ENCODE peak calls at places on chromosomes 1 and 21, in four cellular contexts. K is cardiac muscle cell, A is prostate gland, G is RWPE2. R is an unnamed sample.

GRCh38 chr1:58477390-58477789 is 69.1 kb downstream of the OMA1 start:
- DNase-seq in K (peak; percentile 10), A (no peak), G (no peak), R (no peak)

GRCh38 chr1:116911779-116912469 is 2.2 kb downstream of the PTGFRN start:
- DNase-seq in K (no peak), A (no peak), G (no peak), R (no peak)

GRCh38 chr1:200034821-200035396 is 7.4 kb downstream of the NR5A2 start:
- DNase-seq in K (peak; percentile 39), A (no peak), G (no peak), R (peak; percentile 43)

GRCh38 chr1:66476774-66477173 is 57.2 kb upstream of the SGIP1 start:
- DNase-seq in K (peak; percentile 82), A (no peak), G (no peak), R (no peak)

GRCh38 chr1:51311826-51312225 is 18.5 kb downstream of the TTC39A start:
- DNase-seq in K (no peak), A (no peak), G (no peak), R (no peak)

GRCh38 chr1:54668567-54668966 is 27.0 kb downstream of the MROH7 start:
- DNase-seq in K (no peak), A (no peak), G (no peak), R (no peak)

GRCh38 chr1:10339815-10340214 is 59.0 kb upstream of the PGD start:
- DNase-seq in K (peak; percentile 88), A (no peak), G (no peak), R (peak; percentile 58)

GRCh38 chr1:31389616-31390015 is 16.7 kb upstream of the FABP3 start:
- DNase-seq in K (no peak), A (no peak), G (no peak), R (no peak)

GRCh38 chr1:31866450-31866801 is 50.6 kb upstream of the SPOCD1 start:
- DNase-seq in K (no peak), A (no peak), G (no peak), R (no peak)

GRCh38 chr1:56831874-56832693 is 12.9 kb upstream of the FYB2 start:
- DNase-seq in K (peak; percentile 93), A (peak; percentile 44), G (no peak), R (peak; percentile 93)

GRCh38 chr1:236608930-236609726 is 4.8 kb upstream of the HEATR1 start:
- DNase-seq in K (peak; percentile 86), A (no peak), G (no peak), R (peak; percentile 64)

GRCh38 chr1:182779530-182779929 is 10.0 kb upstream of the NPL start:
- DNase-seq in K (no peak), A (no peak), G (no peak), R (no peak)

GRCh38 chr1:230148194-230148581 is 81.2 kb downstream of the GALNT2 start:
- DNase-seq in K (no peak), A (no peak), G (no peak), R (no peak)

GRCh38 chr1:226988337-226988672 is 48.2 kb downstream of the COQ8A start:
- DNase-seq in K (no peak), A (peak; percentile 89), G (no peak), R (no peak)

GRCh38 chr1:4655674-4656532 is 1.5 kb downstream of the AJAP1 start:
- DNase-seq in K (peak; percentile 35), A (peak; percentile 28), G (peak; percentile 83), R (peak; percentile 43)

GRCh38 chr1:11707621-11708276 is 16.2 kb downstream of the DRAXIN start:
- DNase-seq in K (no peak), A (peak; percentile 69), G (no peak), R (no peak)

GRCh38 chr1:201970334-201971159 is 11.9 kb upstream of the RNPEP start:
- DNase-seq in K (peak; percentile 10), A (no peak), G (no peak), R (peak; percentile 48)

GRCh38 chr1:40856656-40857302 is 5.4 kb downstream of the CITED4 start:
- DNase-seq in K (no peak), A (no peak), G (no peak), R (no peak)

GRCh38 chr1:51000160-51000559 is 30.1 kb downstream of the CDKN2C start:
- DNase-seq in K (no peak), A (no peak), G (no peak), R (no peak)

GRCh38 chr1:63547621-63548294 is 24.4 kb downstream of the EFCAB7 start:
- DNase-seq in K (peak; percentile 9), A (peak; percentile 75), G (no peak), R (peak; percentile 96)

GRCh38 chr21:27695246-27695645 is 728.4 kb upstream of the ADAMTS5 start:
- DNase-seq in K (no peak), A (no peak), G (no peak), R (no peak)

GRCh38 chr1:164250365-164250764 is 308.6 kb upstream of the PBX1 start:
- DNase-seq in K (no peak), A (no peak), G (no peak), R (no peak)

DNA sequence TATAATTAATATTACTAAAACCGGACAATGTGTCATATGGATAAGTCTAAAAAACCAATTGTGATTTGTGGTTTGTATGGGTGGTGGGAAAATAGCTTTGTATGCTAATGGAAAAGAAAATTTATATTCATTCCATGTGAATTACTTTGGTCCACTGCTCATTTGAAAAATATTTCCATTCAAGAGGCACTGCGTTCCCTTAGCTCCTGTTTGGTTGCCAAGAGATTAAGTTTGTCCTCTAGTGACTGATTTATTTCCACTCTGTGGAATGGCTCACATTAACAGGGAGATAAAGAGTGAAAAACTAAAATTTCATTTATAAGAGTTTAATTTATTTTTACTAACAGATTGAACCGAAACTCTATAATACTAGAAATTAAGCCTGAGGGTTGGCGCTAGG is 744.1 kb upstream of the CHRM3 start:
- DNase-seq in K (peak; percentile 55), A (no peak), G (no peak), R (peak; percentile 55)
- H3K4me3 ChIP-seq in K (no peak overlapping the region), A (no peak overlapping the region), G (no peak overlapping the region), R (no peak overlapping the region)

GRCh38 chr1:45586769-45587168 is 2.9 kb downstream of the NASP start:
- DNase-seq in K (no peak), A (no peak), G (no peak), R (no peak)
- H3K4me3 ChIP-seq in K (no peak overlapping the region), A (no peak overlapping the region), G (no peak overlapping the region), R (no peak overlapping the region)

GRCh38 chr1:207822124-207822601 is 70.3 kb downstream of the CD46 start:
- DNase-seq in K (no peak), A (no peak), G (no peak), R (no peak)
- H3K4me3 ChIP-seq in K (no peak overlapping the region), A (peak overlapping the region; percentile 68), G (no peak overlapping the region), R (no peak overlapping the region)

DNA sequence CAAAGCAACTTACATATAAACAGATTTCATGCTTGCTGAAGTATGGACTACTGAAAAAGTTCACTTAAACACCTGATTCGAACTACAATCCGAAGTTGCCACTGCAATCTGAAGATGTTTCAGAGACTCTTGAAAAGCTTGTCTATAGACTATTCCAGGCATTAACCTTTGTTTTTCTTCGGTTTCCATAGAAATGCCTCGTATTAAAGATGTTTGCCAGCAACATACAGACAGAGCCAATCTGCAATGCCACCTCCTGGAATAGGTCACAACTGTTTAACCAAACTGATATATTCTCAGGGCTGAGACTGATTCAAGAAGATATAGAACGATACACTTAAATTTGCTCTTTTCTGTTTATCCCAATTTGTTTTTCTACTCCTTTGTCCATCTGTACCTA is 28.9 kb upstream of the DMRTB1 start:
- DNase-seq in K (no peak), A (no peak), G (no peak), R (no peak)
- H3K4me3 ChIP-seq in K (no peak overlapping the region), A (no peak overlapping the region), G (no peak overlapping the region), R (no peak overlapping the region)

GRCh38 chr1:6259491-6260362 is 1.2 kb downstream of the GPR153 start:
- DNase-seq in K (peak; percentile 89), A (peak; percentile 77), G (peak; percentile 84), R (peak; percentile 71)

GRCh38 chr1:6261615-6261995 is 707 bp upstream of the GPR153 start:
- DNase-seq in K (no peak), A (no peak), G (no peak), R (no peak)

GRCh38 chr1:6260961-6261614 is at the start of gene GPR153:
- DNase-seq in K (peak; percentile 59), A (no peak), G (no peak), R (no peak)

GRCh38 chr1:6258675-6259074 is 2.2 kb downstream of the GPR153 start:
- DNase-seq in K (no peak), A (no peak), G (no peak), R (no peak)

DNA sequence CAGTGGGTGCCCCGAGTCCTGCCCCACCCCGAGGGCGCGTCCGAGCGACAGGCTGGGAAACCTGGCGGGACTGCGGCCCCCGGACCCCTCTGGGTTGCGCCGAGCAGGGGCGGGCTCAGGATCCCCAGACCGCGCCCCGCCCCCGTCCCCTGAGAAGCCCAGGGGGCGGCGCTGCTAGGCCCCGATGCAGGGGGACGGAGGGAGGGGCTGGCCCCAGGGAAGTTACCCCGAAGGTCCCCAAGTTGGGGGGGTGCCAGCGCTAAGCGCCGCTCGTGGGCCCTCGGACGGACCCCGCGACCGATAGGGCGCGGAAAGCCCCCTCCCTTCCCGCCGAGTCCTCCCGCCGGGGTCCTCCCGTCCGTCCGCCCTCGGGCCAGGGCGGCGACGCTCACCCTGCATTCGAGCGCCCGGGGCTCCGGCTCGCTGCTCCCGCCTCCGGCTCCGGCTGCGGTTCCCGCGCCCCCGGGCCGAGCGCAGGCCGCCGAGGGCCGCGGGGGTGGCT is 414 bp downstream of the GPR153 start:
- DNase-seq in K (no peak), A (no peak), G (no peak), R (no peak)
- H3K4me3 ChIP-seq in K (peak overlapping the region; percentile 74), A (peak overlapping the region; percentile 42), G (peak overlapping the region; percentile 69), R (peak overlapping the region; percentile 44)

GRCh38 chr1:152048641-152048970 is 11.8 kb upstream of the S100A11 start:
- DNase-seq in K (no peak), A (no peak), G (no peak), R (no peak)
- H3K4me3 ChIP-seq in K (no peak overlapping the region), A (no peak overlapping the region), G (peak overlapping the region; percentile 0), R (no peak overlapping the region)

GRCh38 chr1:181485276-181486097 is 2.2 kb downstream of the CACNA1E start:
- DNase-seq in K (no peak), A (no peak), G (no peak), R (no peak)
- H3K4me3 ChIP-seq in K (no peak overlapping the region), A (no peak overlapping the region), G (no peak overlapping the region), R (no peak overlapping the region)

R was measured in fibroblast of mammary gland.